ENCODE peak calls at places on chromosomes 5 and 9, in seven cellular contexts. T, Q, H, V, K, A and C are unnamed samples.

GRCh38 chr9:130860458-130861316 is 25.6 kb downstream of the ABL1 start:
- DNase-seq in T (no peak), Q (peak), H (peak), V (peak), K (no peak), A (peak), C (no peak)

GRCh38 chr9:32703635-32704034 is 68.2 kb upstream of the TAF1L start:
- DNase-seq in T (no peak), Q (no peak), H (peak), V (no peak), K (peak), A (no peak), C (peak)

GRCh38 chr5:173041881-173042481 is 14.2 kb upstream of the CREBRF start:
- DNase-seq in T (no peak), Q (peak), H (no peak), V (peak), K (peak), A (peak), C (no peak)

GRCh38 chr5:77353251-77353650 is 138.9 kb downstream of the WDR41 start:
- DNase-seq in T (no peak), Q (no peak), H (no peak), V (no peak), K (no peak), A (no peak), C (no peak)

GRCh38 chr9:83013867-83014605 is 48.9 kb downstream of the RASEF start:
- DNase-seq in T (peak), Q (peak), H (peak), V (peak), K (no peak), A (peak), C (no peak)

GRCh38 chr5:158812381-158812780 is 287.3 kb downstream of the EBF1 start:
- DNase-seq in T (no peak), Q (no peak), H (no peak), V (no peak), K (no peak), A (no peak), C (peak)

GRCh38 chr5:178832618-178833201 is 27.0 kb upstream of the ZNF354B start:
- DNase-seq in T (no peak), Q (no peak), H (no peak), V (no peak), K (no peak), A (no peak), C (no peak)

GRCh38 chr5:59548807-59549357 is 344.6 kb downstream of the PDE4D start:
- DNase-seq in T (peak), Q (no peak), H (no peak), V (no peak), K (peak), A (no peak), C (no peak)

GRCh38 chr5:64299805-64300204 is 134.2 kb downstream of the RNF180 start:
- DNase-seq in T (peak), Q (no peak), H (no peak), V (no peak), K (no peak), A (no peak), C (no peak)

GRCh38 chr9:109733690-109734089 is 46.3 kb upstream of the PALM2AKAP2 start:
- DNase-seq in T (peak), Q (peak), H (peak), V (peak), K (no peak), A (peak), C (no peak)

GRCh38 chr5:150154618-150155134 is 969 bp downstream of the PDGFRB start:
- DNase-seq in T (no peak), Q (no peak), H (peak), V (no peak), K (no peak), A (no peak), C (no peak)

GRCh38 chr5:181152406-181152805 is 5.0 kb downstream of the OR2V2 start:
- DNase-seq in T (no peak), Q (peak), H (no peak), V (no peak), K (peak), A (peak), C (no peak)

GRCh38 chr9:84953797-84954695 is 284.5 kb downstream of the NTRK2 start:
- DNase-seq in T (peak), Q (peak), H (peak), V (peak), K (peak), A (peak), C (peak)

GRCh38 chr5:56763182-56763581 is 52.2 kb upstream of the MAP3K1 start:
- DNase-seq in T (no peak), Q (no peak), H (no peak), V (no peak), K (no peak), A (no peak), C (no peak)

GRCh38 chr5:56761486-56761885 is 53.9 kb upstream of the MAP3K1 start:
- DNase-seq in T (no peak), Q (no peak), H (no peak), V (no peak), K (no peak), A (no peak), C (no peak)

GRCh38 chr5:56760723-56761122 is 54.6 kb upstream of the MAP3K1 start:
- DNase-seq in T (no peak), Q (no peak), H (no peak), V (no peak), K (no peak), A (no peak), C (no peak)

GRCh38 chr5:56766926-56767325 is 48.4 kb upstream of the MAP3K1 start:
- DNase-seq in T (no peak), Q (no peak), H (no peak), V (no peak), K (no peak), A (no peak), C (no peak)

DNA sequence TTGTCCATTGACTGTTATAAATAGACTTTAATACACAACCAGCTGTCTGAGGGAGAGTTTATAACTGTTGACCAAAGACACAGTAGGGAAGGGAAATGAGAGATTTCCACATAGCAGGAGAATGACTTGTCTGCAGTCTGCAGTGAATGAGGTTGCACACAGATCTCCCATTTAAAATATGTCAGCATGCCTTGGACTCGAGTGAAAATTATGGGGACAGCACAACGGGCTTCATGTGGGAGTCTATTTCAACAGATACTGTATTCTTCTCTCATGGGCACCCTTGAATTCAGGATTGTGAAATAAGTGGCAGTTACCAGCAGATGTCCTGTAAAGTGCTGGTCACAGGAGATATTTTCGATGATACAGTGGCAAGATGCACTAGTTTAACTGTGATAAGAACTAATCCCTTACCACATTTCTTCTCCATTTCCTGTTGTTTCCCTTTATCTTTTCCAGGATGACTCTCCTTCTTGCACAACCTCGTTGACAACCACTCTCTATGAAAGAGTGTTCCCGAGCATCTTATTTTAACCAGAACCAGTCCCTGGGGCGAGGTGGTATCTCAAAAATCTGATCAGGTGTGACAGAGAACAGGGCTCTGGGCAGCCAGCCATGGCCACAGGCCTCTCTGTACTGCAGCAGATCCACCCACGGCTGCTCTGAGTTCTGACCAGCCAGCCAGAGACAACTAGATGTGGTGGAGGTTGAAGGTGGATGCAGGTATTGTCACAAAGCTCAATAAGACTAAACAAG is 51.5 kb upstream of the MAP3K1 start:
- DNase-seq in T (peak), Q (peak), H (peak), V (peak), K (peak), A (peak), C (peak)
- H2AFZ ChIP-seq in T (no peak), Q (peak), H (no peak), V (no peak), K (no peak), A (peak), C (peak)

GRCh38 chr9:19931066-19931465 is 142.2 kb upstream of the SLC24A2 start:
- DNase-seq in T (no peak), Q (no peak), H (no peak), V (no peak), K (no peak), A (no peak), C (no peak)

GRCh38 chr9:19926774-19927173 is 137.9 kb upstream of the SLC24A2 start:
- DNase-seq in T (no peak), Q (no peak), H (no peak), V (no peak), K (no peak), A (no peak), C (no peak)

GRCh38 chr9:19924090-19924489 is 135.3 kb upstream of the SLC24A2 start:
- DNase-seq in T (peak), Q (peak), H (peak), V (peak), K (no peak), A (peak), C (no peak)

GRCh38 chr9:19922476-19923118 is 133.8 kb upstream of the SLC24A2 start:
- DNase-seq in T (peak), Q (peak), H (peak), V (peak), K (peak), A (peak), C (no peak)

GRCh38 chr9:19925674-19926503 is 137.1 kb upstream of the SLC24A2 start:
- DNase-seq in T (peak), Q (peak), H (peak), V (peak), K (peak), A (peak), C (peak)
- H3K4me3 ChIP-seq in T (peak), Q (peak), H (peak), V (peak), K (no peak), A (peak), C (no peak)

GRCh38 chr9:134322781-134323241 is 3.4 kb upstream of the RXRA start:
- DNase-seq in T (no peak), Q (no peak), H (no peak), V (no peak), K (no peak), A (no peak), C (no peak)

GRCh38 chr9:134325813-134326753 is at the start of gene RXRA:
- DNase-seq in T (peak), Q (peak), H (peak), V (peak), K (peak), A (peak), C (peak)

GRCh38 chr9:134323741-134324358 is 2.4 kb upstream of the RXRA start:
- DNase-seq in T (peak), Q (no peak), H (peak), V (no peak), K (peak), A (peak), C (no peak)

GRCh38 chr9:134325096-134325812 is 1.0 kb upstream of the RXRA start:
- DNase-seq in T (peak), Q (peak), H (peak), V (peak), K (no peak), A (peak), C (no peak)

GRCh38 chr9:134324359-134325095 is 1.7 kb upstream of the RXRA start:
- DNase-seq in T (no peak), Q (peak), H (no peak), V (no peak), K (no peak), A (no peak), C (no peak)
- H2AFZ ChIP-seq in T (peak), Q (peak), H (peak), V (no peak), K (no peak), A (no peak), C (no peak)

GRCh38 chr9:37371565-37372464 is 50.7 kb upstream of the GRHPR start:
- DNase-seq in T (no peak), Q (peak), H (peak), V (no peak), K (no peak), A (no peak), C (peak)
- H3K4me3 ChIP-seq in T (no peak), Q (no peak), H (no peak), V (no peak), K (no peak), A (no peak), C (peak)

DNA sequence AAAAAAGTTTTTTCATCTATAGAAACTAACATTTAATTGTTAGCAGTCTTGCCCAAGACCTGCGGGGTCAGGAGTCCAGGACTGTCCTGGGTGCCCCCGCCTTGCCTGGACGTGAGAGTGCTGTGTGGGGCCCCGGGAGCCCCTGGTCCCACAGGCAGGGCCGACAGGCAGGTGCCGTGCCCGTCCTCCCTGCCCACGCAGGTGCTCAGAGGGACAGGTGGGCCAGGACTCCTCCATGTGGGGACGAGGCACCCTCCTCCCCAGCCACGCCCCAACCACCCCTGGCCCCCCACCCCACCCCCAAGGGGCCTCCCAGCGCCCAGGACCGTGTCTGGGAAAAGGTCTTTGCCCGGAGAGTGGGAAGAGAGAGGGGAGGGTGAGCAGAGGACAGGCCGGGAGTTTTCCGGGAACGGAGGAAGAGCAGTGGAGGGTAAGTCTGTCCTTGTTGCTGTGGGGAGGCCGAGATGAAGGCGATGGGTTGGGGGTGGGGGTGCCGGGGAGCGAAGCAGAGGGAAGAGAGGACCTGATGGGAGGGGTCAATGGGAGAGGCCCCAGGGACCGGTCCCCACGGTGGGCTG is 2.7 kb upstream of the LCN12 start:
- DNase-seq in T (no peak), Q (no peak), H (no peak), V (no peak), K (peak), A (no peak), C (no peak)
- H2AFZ ChIP-seq in T (peak), Q (peak), H (peak), V (peak), K (no peak), A (peak), C (peak)

GRCh38 chr5:72179816-72180440 is 72.7 kb downstream of the MAP1B start:
- DNase-seq in T (peak), Q (no peak), H (peak), V (no peak), K (no peak), A (no peak), C (no peak)
- H3K4me3 ChIP-seq in T (peak), Q (no peak), H (peak), V (peak), K (no peak), A (no peak), C (no peak)

GRCh38 chr9:136326061-136326776 is 1.1 kb upstream of the GPSM1 start:
- DNase-seq in T (no peak), Q (peak), H (peak), V (peak), K (no peak), A (peak), C (no peak)
- H2AFZ ChIP-seq in T (no peak), Q (peak), H (peak), V (no peak), K (no peak), A (peak), C (no peak)

DNA sequence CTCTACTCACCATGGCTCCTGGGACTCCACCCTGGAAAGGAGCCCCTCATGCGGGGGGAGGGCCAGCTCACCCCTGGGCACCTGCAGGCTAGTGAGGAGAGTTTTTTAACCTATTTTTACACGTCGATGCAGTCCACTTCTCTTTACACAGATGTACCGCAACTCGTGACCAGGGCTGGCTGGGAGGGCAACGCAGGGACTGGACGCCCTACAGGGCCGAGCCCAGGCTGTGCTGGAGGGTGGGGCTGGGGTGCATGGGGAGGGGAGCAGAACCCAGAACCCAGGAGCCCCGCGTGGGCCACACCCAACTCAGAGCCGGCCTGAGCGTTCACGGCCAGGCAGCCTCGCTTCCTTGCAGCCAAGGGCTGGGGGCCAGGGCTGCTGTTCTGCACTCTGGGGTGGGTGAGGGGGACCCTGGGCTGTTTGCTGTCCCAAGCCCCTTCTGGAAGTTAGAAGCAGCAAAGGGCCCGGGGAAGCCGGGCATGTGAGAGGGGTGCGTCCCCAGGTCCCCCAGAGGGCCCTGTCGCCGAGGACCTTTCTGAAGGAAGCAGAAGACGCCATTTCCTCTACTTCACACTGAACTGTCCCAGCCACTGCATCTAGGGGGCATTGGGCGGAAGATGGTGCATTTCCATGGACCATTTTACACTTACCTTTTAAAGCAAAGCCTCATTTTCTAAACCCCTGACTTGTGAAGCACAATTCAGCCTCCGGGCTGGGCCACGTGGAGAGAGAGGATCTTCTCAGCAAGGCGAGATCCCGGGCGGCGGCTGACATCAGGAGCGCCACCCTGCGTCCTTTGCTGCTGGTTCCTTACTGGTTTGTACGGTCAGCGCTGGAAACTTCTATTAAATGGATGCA is 90.5 kb downstream of the KCNT1 start:
- DNase-seq in T (no peak), Q (no peak), H (no peak), V (no peak), K (peak), A (no peak), C (no peak)
- H3K4me3 ChIP-seq in T (no peak), Q (no peak), H (no peak), V (no peak), K (no peak), A (no peak), C (no peak)

GRCh38 chr5:175895701-175896102 is 24.3 kb downstream of the CPLX2 start:
- DNase-seq in T (peak), Q (no peak), H (no peak), V (no peak), K (no peak), A (no peak), C (peak)
- H2AFZ ChIP-seq in T (peak), Q (no peak), H (no peak), V (no peak), K (no peak), A (no peak), C (no peak)